ENCODE peak calls at places on chromosome 5, in seven cellular contexts. A, R, O, K, W, J and D are unnamed samples.

GRCh38 chr5:119323630-119324000 is 32.2 kb upstream of the TNFAIP8 start:
- DNase-seq in A (no peak), R (no peak), O (peak; percentile 68), K (peak; percentile 38), W (no peak), J (no peak), D (no peak)

GRCh38 chr5:96595300-96596090 is 66.7 kb upstream of the CAST start:
- DNase-seq in A (no peak), R (peak; percentile 27), O (no peak), K (no peak), W (no peak), J (no peak), D (no peak)

GRCh38 chr5:151079838-151080619 is 805 bp downstream of the TNIP1 start:
- DNase-seq in A (no peak), R (peak; percentile 32), O (peak; percentile 53), K (peak; percentile 32), W (no peak), J (peak; percentile 2), D (peak; percentile 74)

GRCh38 chr5:115460476-115460875 is 84.1 kb downstream of the FEM1C start:
- DNase-seq in A (peak; percentile 86), R (peak; percentile 35), O (peak; percentile 96), K (peak; percentile 43), W (no peak), J (no peak), D (no peak)

GRCh38 chr5:179234563-179235135 is 110.6 kb downstream of the ADAMTS2 start:
- DNase-seq in A (no peak), R (no peak), O (no peak), K (no peak), W (no peak), J (peak; percentile 44), D (no peak)

GRCh38 chr5:162768962-162769464 is 668.4 kb upstream of the CCNG1 start:
- DNase-seq in A (no peak), R (no peak), O (no peak), K (no peak), W (no peak), J (no peak), D (no peak)

GRCh38 chr5:139660916-139661814 is 13.0 kb downstream of the CXXC5 start:
- DNase-seq in A (peak; percentile 90), R (peak; percentile 73), O (peak; percentile 100), K (peak; percentile 96), W (no peak), J (peak; percentile 97), D (peak; percentile 97)

GRCh38 chr5:99621772-99622681 is 693.2 kb upstream of the CHD1 start:
- DNase-seq in A (no peak), R (no peak), O (no peak), K (no peak), W (no peak), J (peak; percentile 13), D (no peak)

GRCh38 chr5:65769539-65769938 is 47.5 kb downstream of the NLN start:
- DNase-seq in A (no peak), R (no peak), O (peak; percentile 72), K (peak; percentile 74), W (no peak), J (no peak), D (peak; percentile 49)

GRCh38 chr5:162209005-162209605 is 141.5 kb downstream of the GABRG2 start:
- DNase-seq in A (no peak), R (peak; percentile 7), O (peak; percentile 45), K (no peak), W (no peak), J (no peak), D (peak; percentile 12)

GRCh38 chr5:167970002-167970401 is 321.4 kb upstream of the WWC1 start:
- DNase-seq in A (no peak), R (peak; percentile 15), O (no peak), K (peak; percentile 73), W (no peak), J (no peak), D (no peak)

GRCh38 chr5:52989025-52989780 is at the start of gene ITGA2:
- DNase-seq in A (peak; percentile 52), R (peak; percentile 62), O (peak; percentile 70), K (peak; percentile 86), W (peak; percentile 9), J (peak; percentile 81), D (peak; percentile 48)

GRCh38 chr5:150659360-150660107 is 1.5 kb upstream of the MYOZ3 start:
- DNase-seq in A (no peak), R (no peak), O (no peak), K (no peak), W (no peak), J (peak; percentile 38), D (no peak)

GRCh38 chr5:173953528-173954090 is 35.4 kb upstream of the C5orf47 start:
- DNase-seq in A (no peak), R (no peak), O (peak; percentile 29), K (peak; percentile 32), W (no peak), J (no peak), D (no peak)

GRCh38 chr5:107743357-107744000 is 72.7 kb upstream of the EFNA5 start:
- DNase-seq in A (no peak), R (no peak), O (peak; percentile 75), K (peak; percentile 69), W (no peak), J (no peak), D (peak; percentile 24)

GRCh38 chr5:84379749-84380148 is 4.9 kb downstream of the EDIL3 start:
- DNase-seq in A (no peak), R (no peak), O (no peak), K (peak; percentile 5), W (no peak), J (no peak), D (no peak)

GRCh38 chr5:77545285-77545684 is 53.2 kb upstream of the WDR41 start:
- DNase-seq in A (no peak), R (no peak), O (no peak), K (no peak), W (no peak), J (no peak), D (no peak)

GRCh38 chr5:88235346-88235745 is 33.3 kb downstream of the TMEM161B start:
- DNase-seq in A (no peak), R (no peak), O (no peak), K (no peak), W (no peak), J (no peak), D (no peak)

GRCh38 chr5:53416144-53416730 is 64.2 kb upstream of the FST start:
- DNase-seq in A (no peak), R (no peak), O (no peak), K (no peak), W (no peak), J (no peak), D (no peak)

GRCh38 chr5:173205921-173206320 is 29.1 kb downstream of the NKX2-5 start:
- DNase-seq in A (no peak), R (no peak), O (no peak), K (no peak), W (no peak), J (peak; percentile 47), D (no peak)

GRCh38 chr5:142743677-142744441 is 26.3 kb upstream of the ARHGAP26 start:
- DNase-seq in A (no peak), R (no peak), O (no peak), K (peak; percentile 27), W (no peak), J (no peak), D (no peak)

GRCh38 chr5:2670856-2671404 is 80.5 kb downstream of the IRX2 start:
- DNase-seq in A (no peak), R (no peak), O (no peak), K (no peak), W (no peak), J (no peak), D (no peak)

GRCh38 chr5:76818844-76819831 is at the start of gene F2RL1:
- DNase-seq in A (peak; percentile 76), R (peak; percentile 54), O (peak; percentile 77), K (peak; percentile 77), W (peak; percentile 33), J (peak; percentile 81), D (peak; percentile 66)

GRCh38 chr5:171757853-171758535 is 27.6 kb upstream of the SMIM23 start:
- DNase-seq in A (no peak), R (no peak), O (no peak), K (peak; percentile 51), W (no peak), J (no peak), D (peak; percentile 58)

GRCh38 chr5:172854451-172854871 is 20.4 kb downstream of the ERGIC1 start:
- DNase-seq in A (peak; percentile 64), R (no peak), O (peak; percentile 70), K (no peak), W (no peak), J (no peak), D (no peak)

GRCh38 chr5:96094904-96095303 is 133.3 kb upstream of the ELL2 start:
- DNase-seq in A (no peak), R (no peak), O (no peak), K (no peak), W (no peak), J (no peak), D (no peak)